ENCODE peak calls at places on chromosomes 1 and 21, in seven cellular contexts. P, F, N, V, O, A and D are unnamed samples.

GRCh38 chr21:40178726-40179125 is 311.5 kb downstream of the PCP4 start:
- DNase-seq in N (no peak), A (no peak), P (no peak), O (no peak), V (no peak), F (no peak), D (no peak)

GRCh38 chr1:181012203-181012520 is 10.5 kb downstream of the STX6 start:
- DNase-seq in O (no peak), N (no peak), P (peak; percentile 94), F (no peak), V (no peak), A (no peak), D (no peak)

GRCh38 chr1:10510520-10511493 is 36.1 kb downstream of the PEX14 start:
- DNase-seq in O (peak; percentile 85), N (no peak), P (peak; percentile 53), A (no peak), V (peak; percentile 94), F (no peak), D (no peak)

GRCh38 chr1:209430107-209430506 is 153.4 kb upstream of the CAMK1G start:
- DNase-seq in F (no peak), V (no peak), N (no peak), A (no peak), O (no peak), P (no peak), D (no peak)

GRCh38 chr1:224623310-224623714 is 7.2 kb downstream of the CNIH3 start:
- DNase-seq in V (peak; percentile 85), O (peak; percentile 85), F (no peak), N (no peak), P (no peak), A (no peak), D (no peak)

GRCh38 chr1:160156361-160156760 is 5.0 kb downstream of the ATP1A4 start:
- DNase-seq in N (no peak), V (no peak), A (no peak), O (no peak), F (no peak), P (no peak), D (no peak)

GRCh38 chr1:154735801-154736163 is 127.8 kb upstream of the ADAR start:
- DNase-seq in N (no peak), P (peak; percentile 47), F (no peak), V (no peak), A (no peak), O (no peak), D (no peak)

GRCh38 chr1:213820362-213821149 is 167.2 kb upstream of the PROX1 start:
- DNase-seq in P (no peak), F (no peak), N (no peak), V (no peak), O (no peak), A (no peak), D (no peak)

GRCh38 chr1:72003092-72003491 is 279.2 kb downstream of the NEGR1 start:
- DNase-seq in F (no peak), N (no peak), O (no peak), V (no peak), A (no peak), P (no peak), D (no peak)

GRCh38 chr1:72006092-72006491 is 276.2 kb downstream of the NEGR1 start:
- DNase-seq in V (peak; percentile 36), O (no peak), A (no peak), F (no peak), P (no peak), N (no peak), D (no peak)

DNA sequence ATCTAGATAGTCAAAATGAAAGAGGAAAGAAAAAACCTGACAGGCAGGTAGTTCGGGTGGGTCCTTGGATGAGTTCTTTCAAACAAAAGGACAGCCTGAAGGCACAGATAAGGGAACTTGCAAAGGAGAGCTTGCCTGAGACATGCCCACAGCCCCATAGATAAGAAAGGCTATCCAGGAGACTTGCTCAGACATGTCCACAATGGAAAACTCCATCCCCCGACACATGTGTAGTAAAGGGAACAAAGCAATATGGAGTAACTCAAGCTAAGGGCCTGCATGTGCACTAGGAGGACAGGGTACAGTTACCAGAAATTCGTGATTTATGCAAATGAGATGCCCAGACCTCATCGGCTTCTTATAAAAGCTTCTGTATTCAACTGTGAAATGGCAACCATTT is 281.5 kb downstream of the NEGR1 start:
- DNase-seq in P (peak; percentile 69), F (no peak), A (peak; percentile 94), O (no peak), V (peak; percentile 34), N (no peak), D (peak; percentile 74)
- H3K23ac ChIP-seq in P (no peak overlapping the region), F (no peak overlapping the region), A (no peak overlapping the region), O (no peak overlapping the region), V (peak overlapping the region; percentile 94), N (no peak overlapping the region), D (no peak overlapping the region)

GRCh38 chr1:2989976-2990375 is 31.3 kb upstream of the ACTRT2 start:
- DNase-seq in F (no peak), N (no peak), P (no peak), V (no peak), A (no peak), O (no peak), D (no peak)
- H3K23ac ChIP-seq in F (no peak overlapping the region), N (no peak overlapping the region), P (no peak overlapping the region), V (no peak overlapping the region), A (no peak overlapping the region), O (no peak overlapping the region), D (no peak overlapping the region)

GRCh38 chr1:156936721-156937220 is 16.3 kb downstream of the LRRC71 start:
- DNase-seq in V (no peak), A (no peak), F (no peak), P (no peak), O (no peak), N (no peak), D (no peak)
- H3K23ac ChIP-seq in V (no peak overlapping the region), A (no peak overlapping the region), F (no peak overlapping the region), P (no peak overlapping the region), O (no peak overlapping the region), N (peak overlapping the region; percentile 46), D (no peak overlapping the region)

GRCh38 chr21:42202321-42202720 is 16.6 kb upstream of the ABCG1 start:
- DNase-seq in V (no peak), F (no peak), O (no peak), A (no peak), P (no peak), N (no peak), D (no peak)

GRCh38 chr21:42199488-42200463 is 19.2 kb upstream of the ABCG1 start:
- DNase-seq in A (peak; percentile 18), P (peak; percentile 81), V (peak; percentile 77), N (no peak), O (peak; percentile 66), F (no peak), D (no peak)

GRCh38 chr21:42200906-42201614 is 17.9 kb upstream of the ABCG1 start:
- DNase-seq in P (no peak), A (no peak), F (no peak), O (no peak), N (no peak), V (no peak), D (no peak)

GRCh38 chr21:42203936-42204335 is 15.0 kb upstream of the ABCG1 start:
- DNase-seq in V (no peak), F (no peak), O (no peak), N (no peak), P (no peak), A (no peak), D (no peak)

GRCh38 chr21:42201615-42202161 is 17.3 kb upstream of the ABCG1 start:
- DNase-seq in N (no peak), F (no peak), O (no peak), P (no peak), A (no peak), V (no peak), D (no peak)
- H3K23ac ChIP-seq in N (no peak overlapping the region), F (no peak overlapping the region), O (no peak overlapping the region), P (no peak overlapping the region), A (no peak overlapping the region), V (peak overlapping the region; percentile 15), D (no peak overlapping the region)

GRCh38 chr21:43347461-43347860 is 79.5 kb downstream of the SIK1 start:
- DNase-seq in V (no peak), O (no peak), F (no peak), A (no peak), P (no peak), N (no peak), D (no peak)
- H3K23ac ChIP-seq in V (no peak overlapping the region), O (no peak overlapping the region), F (no peak overlapping the region), A (no peak overlapping the region), P (no peak overlapping the region), N (no peak overlapping the region), D (no peak overlapping the region)

DNA sequence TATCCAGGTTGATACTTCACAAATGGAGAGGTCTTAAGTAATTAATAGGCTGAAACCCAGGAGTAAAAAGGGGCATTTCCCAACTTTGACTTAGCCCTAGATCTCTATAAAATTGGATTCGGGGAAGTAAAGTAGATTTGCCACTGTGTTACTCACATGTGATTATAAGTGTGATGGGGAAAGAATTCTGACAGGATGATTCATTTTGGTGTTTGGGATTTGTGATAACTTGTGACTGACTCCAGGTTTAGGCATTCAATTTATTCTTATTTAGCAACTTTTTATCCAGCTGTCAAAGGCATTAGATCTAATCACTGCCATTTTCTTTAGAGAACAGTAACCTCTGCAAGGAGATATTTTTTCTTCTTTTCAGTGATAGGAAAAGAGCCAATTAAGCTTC is 175.5 kb downstream of the ASTN1 start:
- DNase-seq in A (no peak), O (no peak), V (no peak), P (peak; percentile 79), N (no peak), F (no peak), D (no peak)
- H3K23ac ChIP-seq in A (no peak overlapping the region), O (no peak overlapping the region), V (no peak overlapping the region), P (no peak overlapping the region), N (no peak overlapping the region), F (no peak overlapping the region), D (no peak overlapping the region)

GRCh38 chr1:97006044-97006676 is 284.6 kb downstream of the PTBP2 start:
- DNase-seq in F (no peak), O (peak; percentile 23), N (no peak), V (peak; percentile 84), P (peak; percentile 28), A (no peak), D (no peak)
- H3K23ac ChIP-seq in F (no peak overlapping the region), O (no peak overlapping the region), N (no peak overlapping the region), V (no peak overlapping the region), P (no peak overlapping the region), A (no peak overlapping the region), D (no peak overlapping the region)